ENCODE peak calls at places on chromosomes 1 and 21, in five cellular contexts. P, L, A, S and Z are unnamed samples.

GRCh38 chr1:20187103-20187812 is 940 bp upstream of the PLA2G2C start:
- DNase-seq in P (no peak), L (no peak), A (peak; percentile 19), S (no peak), Z (no peak)

GRCh38 chr1:205517288-205517687 is 12.8 kb downstream of the CDK18 start:
- DNase-seq in P (no peak), L (no peak), S (no peak), A (no peak), Z (no peak)

GRCh38 chr1:228009828-228010775 is 3.3 kb downstream of the WNT3A start:
- DNase-seq in A (no peak), P (no peak), L (no peak), S (no peak), Z (no peak)

GRCh38 chr1:9413143-9413876 is 120.6 kb downstream of the SPSB1 start:
- DNase-seq in P (no peak), S (peak; percentile 93), L (peak; percentile 95), A (peak; percentile 64), Z (peak; percentile 88)

GRCh38 chr1:10528066-10529014 is 53.6 kb downstream of the PEX14 start:
- DNase-seq in L (peak; percentile 93), P (no peak), A (peak; percentile 93), S (no peak), Z (no peak)

GRCh38 chr1:59034925-59035324 is 251.1 kb upstream of the JUN start:
- DNase-seq in A (no peak), S (no peak), L (no peak), P (no peak), Z (no peak)

GRCh38 chr1:214859647-214860046 is 222.9 kb upstream of the KCNK2 start:
- DNase-seq in S (no peak), A (no peak), L (no peak), P (no peak), Z (no peak)

GRCh38 chr1:163875214-163875926 is 553.6 kb downstream of the NUF2 start:
- DNase-seq in L (peak; percentile 22), A (peak; percentile 85), S (no peak), P (no peak), Z (no peak)

GRCh38 chr1:218349365-218350021 is 4.4 kb downstream of the TGFB2 start:
- DNase-seq in P (no peak), S (no peak), A (no peak), L (no peak), Z (no peak)

GRCh38 chr1:119276558-119276957 is 92.0 kb upstream of the HAO2 start:
- DNase-seq in S (no peak), L (no peak), P (peak; percentile 27), A (peak; percentile 57), Z (no peak)
- TF ChIP-seq CTCF in S (no peak), L (no peak), P (no peak), A (peak; percentile 55), Z (peak; percentile 30)

GRCh38 chr1:18540136-18540765 is 59.5 kb downstream of the KLHDC7A start:
- DNase-seq in A (no peak), S (no peak), L (no peak), P (no peak), Z (no peak)
- TF ChIP-seq CTCF in A (no peak), S (no peak), L (no peak), P (no peak), Z (no peak)

DNA sequence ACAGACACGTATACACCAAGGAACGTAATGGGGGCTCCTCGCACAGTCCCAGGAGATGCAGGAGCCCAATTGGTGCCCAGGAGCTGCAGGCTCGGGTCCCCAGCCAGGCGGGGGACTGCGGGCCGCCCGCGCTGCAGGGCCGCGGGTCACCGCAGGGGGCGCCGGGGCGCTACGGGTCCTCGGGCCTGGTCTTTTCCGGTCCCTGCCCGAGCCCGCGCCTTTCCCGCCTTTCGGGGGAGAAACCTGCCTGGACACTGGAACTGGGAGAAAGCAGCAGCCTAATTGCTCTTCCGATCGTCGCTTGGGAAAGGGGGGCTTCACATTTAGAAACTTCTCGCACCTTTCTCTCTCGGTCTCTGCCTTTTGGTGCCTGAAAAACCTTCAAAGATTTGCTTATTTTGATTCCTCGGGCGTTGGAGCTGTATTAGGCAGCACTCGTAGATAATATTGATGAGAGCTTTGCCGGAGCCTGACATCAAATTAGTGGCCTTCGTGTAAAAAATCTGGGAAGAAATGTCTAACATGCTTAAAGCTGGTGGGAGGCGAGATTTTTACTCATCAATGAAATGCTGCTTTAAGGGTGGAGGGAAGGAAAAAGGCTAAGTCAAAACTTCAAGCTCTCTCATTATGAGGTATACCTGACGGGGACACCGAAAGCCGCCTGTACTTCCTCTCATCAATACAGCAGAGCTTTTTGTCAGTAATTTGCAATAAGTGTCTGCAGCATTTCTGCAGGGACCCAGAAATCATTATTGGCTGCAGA is 12.6 kb upstream of the BARHL2 start:
- DNase-seq in S (no peak), L (no peak), A (no peak), P (peak; percentile 88), Z (peak; percentile 58)
- TF ChIP-seq CTCF in S (no peak), L (peak; percentile 18), A (no peak), P (peak; percentile 91), Z (peak; percentile 43)

GRCh38 chr1:211944733-211945500 is 90.4 kb downstream of the INTS7 start:
- DNase-seq in S (no peak), P (peak; percentile 55), L (peak; percentile 22), A (peak; percentile 96), Z (no peak)
- TF ChIP-seq CTCF in S (no peak), P (no peak), L (peak; percentile 29), A (peak; percentile 97), Z (no peak)

GRCh38 chr21:44950016-44950326 is 10.1 kb downstream of the SLX9 start:
- DNase-seq in S (no peak), L (no peak), P (no peak), A (no peak), Z (no peak)
- TF ChIP-seq CTCF in S (no peak), L (no peak), P (no peak), A (no peak), Z (no peak)

DNA sequence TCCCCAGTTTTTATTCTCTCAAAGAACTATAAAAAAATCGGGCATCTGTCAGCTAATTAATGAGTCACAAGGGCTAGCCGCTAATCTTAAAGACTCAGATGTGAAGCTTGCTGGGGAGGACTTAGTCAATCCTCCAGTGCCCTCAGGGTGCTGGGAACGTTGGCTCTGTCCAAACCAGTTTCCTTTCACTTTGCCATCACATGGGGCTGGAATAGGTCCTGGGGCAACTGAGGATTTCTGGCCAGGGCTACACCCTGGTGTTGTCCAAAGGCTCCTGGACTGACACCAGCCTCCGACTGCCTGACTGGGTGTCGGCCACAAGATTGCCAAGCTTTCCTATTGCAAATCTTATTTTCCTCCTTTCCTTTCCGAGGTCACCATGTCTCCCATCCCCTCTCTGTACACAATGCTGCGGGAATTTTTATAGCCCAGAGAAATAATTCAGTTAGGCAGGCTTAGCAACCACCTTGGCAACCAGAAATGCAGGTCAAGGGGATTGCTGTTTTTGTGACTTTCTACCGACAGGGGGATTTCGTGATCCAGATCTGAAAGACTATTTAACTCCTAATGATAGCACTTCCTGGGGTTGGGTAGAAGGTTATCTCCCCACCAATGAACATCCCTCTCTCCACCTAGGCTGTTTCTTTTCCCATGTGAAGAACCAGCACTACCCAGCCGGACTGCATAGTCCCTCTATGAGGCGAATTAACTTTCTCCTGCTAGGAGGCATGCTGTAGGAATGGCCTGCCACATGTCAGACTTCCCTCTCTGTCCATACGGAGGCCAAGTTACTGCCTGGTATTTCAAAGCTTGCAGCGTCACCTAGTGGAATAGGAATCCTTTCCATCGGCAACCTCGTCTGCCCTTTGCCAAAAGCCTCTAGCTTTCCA is 29.9 kb upstream of the CTBS start:
- DNase-seq in L (peak; percentile 81), S (peak; percentile 52), A (peak; percentile 98), P (peak; percentile 47), Z (no peak)
- TF ChIP-seq CTCF in L (peak; percentile 82), S (peak; percentile 52), A (no peak), P (peak; percentile 58), Z (no peak)

GRCh38 chr1:61950418-61950817 is 208.1 kb downstream of the PATJ start:
- DNase-seq in S (no peak), L (no peak), A (peak; percentile 36), P (no peak), Z (peak; percentile 10)
- TF ChIP-seq CTCF in S (peak; percentile 28), L (peak; percentile 3), A (peak; percentile 43), P (no peak), Z (peak; percentile 36)

DNA sequence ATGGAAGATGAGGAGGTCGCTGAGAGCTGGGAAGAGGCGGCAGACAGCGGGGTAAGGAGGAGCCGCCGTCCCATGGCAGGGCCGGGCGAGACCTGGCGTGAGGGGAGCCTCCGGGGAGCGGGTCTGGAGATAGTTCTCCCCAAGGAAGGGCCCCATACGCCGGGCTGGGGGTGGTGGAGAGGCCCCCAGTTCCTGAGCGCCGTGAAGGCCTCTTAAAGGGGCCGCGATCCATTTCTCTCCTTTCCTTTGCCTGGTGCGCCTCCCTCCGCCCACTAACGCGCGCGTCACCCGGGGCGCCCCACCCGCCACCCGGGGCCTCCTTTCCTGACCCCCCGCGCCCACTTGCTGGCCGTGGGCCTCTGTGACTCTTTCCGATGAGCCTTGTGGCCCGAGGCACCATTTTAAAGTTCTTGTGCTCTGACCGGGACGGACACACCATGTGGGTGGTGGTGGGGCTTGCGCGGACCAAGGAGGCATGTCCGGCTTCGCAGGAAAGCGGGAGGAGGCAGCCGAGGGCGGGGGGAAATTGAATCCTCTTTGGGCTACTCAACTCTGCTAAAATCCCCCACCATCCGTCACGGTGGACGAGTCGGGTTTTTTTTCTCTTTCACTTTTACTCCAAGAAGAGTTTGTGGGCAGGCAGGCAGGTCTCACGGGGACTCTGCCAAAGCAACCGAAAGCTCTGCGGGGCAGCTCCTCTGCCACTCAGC is 371 bp downstream of the SZRD1 start:
- DNase-seq in P (peak; percentile 66), L (peak; percentile 85), S (peak; percentile 92), A (peak; percentile 86), Z (peak; percentile 83)
- TF ChIP-seq CTCF in P (no peak), L (no peak), S (no peak), A (no peak), Z (no peak)